ENCODE peak calls at places on chromosomes 7 and 10, in seven cellular contexts. W, Z, J, A, K, L and C are unnamed samples.

GRCh38 chr10:104127411-104127810 is 5.4 kb downstream of the SFR1 start:
- DNase-seq in W (no peak), Z (no peak), J (no peak), A (no peak), K (no peak), L (no peak), C (no peak)

GRCh38 chr7:55055479-55055878 is 36.7 kb downstream of the EGFR start:
- DNase-seq in W (peak; percentile 92), Z (no peak), J (no peak), A (no peak), K (peak; percentile 90), L (peak; percentile 85), C (peak; percentile 60)

GRCh38 chr7:46239856-46240255 is 318.8 kb upstream of the IGFBP3 start:
- DNase-seq in W (peak; percentile 70), Z (no peak), J (no peak), A (no peak), K (no peak), L (no peak), C (peak; percentile 31)

GRCh38 chr10:50497758-50498157 is 126.0 kb downstream of the SGMS1 start:
- DNase-seq in W (peak; percentile 86), Z (no peak), J (no peak), A (no peak), K (peak; percentile 62), L (peak; percentile 81), C (peak; percentile 68)

GRCh38 chr7:65379318-65379717 is 5.7 kb downstream of the ZNF92 start:
- DNase-seq in W (peak; percentile 29), Z (no peak), J (no peak), A (no peak), K (peak; percentile 27), L (peak; percentile 5), C (no peak)

GRCh38 chr10:127485153-127485857 is 63.8 kb upstream of the NPS start:
- DNase-seq in W (peak; percentile 73), Z (no peak), J (no peak), A (no peak), K (peak; percentile 79), L (peak; percentile 60), C (peak; percentile 57)

GRCh38 chr10:82358486-82359097 is 483.6 kb downstream of the NRG3 start:
- DNase-seq in W (peak; percentile 6), Z (peak; percentile 68), J (no peak), A (no peak), K (no peak), L (no peak), C (no peak)

GRCh38 chr7:140294454-140294853 is 103.9 kb downstream of the SLC37A3 start:
- DNase-seq in W (no peak), Z (no peak), J (no peak), A (peak; percentile 11), K (no peak), L (no peak), C (no peak)

GRCh38 chr10:48509974-48510692 is 94.7 kb downstream of the ARHGAP22 start:
- DNase-seq in W (no peak), Z (no peak), J (no peak), A (no peak), K (no peak), L (peak; percentile 12), C (no peak)

GRCh38 chr7:66502230-66503035 is 126.2 kb upstream of the KCTD7 start:
- DNase-seq in W (no peak), Z (no peak), J (no peak), A (peak; percentile 53), K (no peak), L (no peak), C (no peak)

GRCh38 chr7:31775511-31775910 is 88.5 kb downstream of the PPP1R17 start:
- DNase-seq in W (no peak), Z (no peak), J (no peak), A (no peak), K (no peak), L (peak; percentile 25), C (no peak)

GRCh38 chr7:87505122-87505521 is 29.6 kb upstream of the ABCB4 start:
- DNase-seq in W (peak; percentile 3), Z (no peak), J (no peak), A (no peak), K (no peak), L (peak; percentile 18), C (no peak)

GRCh38 chr10:83862723-83863122 is 276.6 kb upstream of the GHITM start:
- DNase-seq in W (no peak), Z (no peak), J (no peak), A (no peak), K (no peak), L (no peak), C (no peak)

GRCh38 chr7:128591705-128592104 is 80.4 kb upstream of the GARIN1A start:
- DNase-seq in W (no peak), Z (no peak), J (no peak), A (no peak), K (no peak), L (no peak), C (no peak)

GRCh38 chr7:96727534-96728088 is 18.0 kb upstream of the SEM1 start:
- DNase-seq in W (no peak), Z (no peak), J (no peak), A (no peak), K (no peak), L (peak; percentile 79), C (no peak)

GRCh38 chr7:78020874-78021249 is 222.3 kb downstream of the PHTF2 start:
- DNase-seq in W (no peak), Z (no peak), J (no peak), A (no peak), K (no peak), L (no peak), C (no peak)

GRCh38 chr7:134750083-134751062 is 29.1 kb upstream of the CALD1 start:
- DNase-seq in W (peak; percentile 35), Z (peak; percentile 50), J (peak; percentile 46), A (no peak), K (peak; percentile 43), L (peak; percentile 42), C (no peak)

GRCh38 chr7:103143865-103144264 is 5.0 kb downstream of the NAPEPLD start:
- DNase-seq in W (no peak), Z (no peak), J (no peak), A (no peak), K (no peak), L (no peak), C (no peak)

GRCh38 chr7:1368150-1368681 is 91.1 kb downstream of the MICALL2 start:
- DNase-seq in W (no peak), Z (no peak), J (no peak), A (no peak), K (no peak), L (no peak), C (no peak)

GRCh38 chr7:30330134-30331111 is 46.0 kb downstream of the ZNRF2 start:
- DNase-seq in W (peak; percentile 25), Z (no peak), J (no peak), A (no peak), K (no peak), L (peak; percentile 45), C (no peak)

GRCh38 chr10:53664620-53665019 is 892.0 kb upstream of the MBL2 start:
- DNase-seq in W (no peak), Z (no peak), J (peak; percentile 53), A (no peak), K (no peak), L (peak; percentile 59), C (peak; percentile 0)
- H3K4me3 ChIP-seq in W (no peak overlapping the region), Z (no peak overlapping the region), J (no peak overlapping the region), A (no peak overlapping the region), K (no peak overlapping the region), L (no peak overlapping the region), C (no peak overlapping the region)

GRCh38 chr7:149237502-149237901 is 1.9 kb upstream of the ZNF212 start:
- DNase-seq in W (no peak), Z (no peak), J (no peak), A (no peak), K (no peak), L (no peak), C (no peak)

GRCh38 chr7:149241695-149242094 is 2.2 kb downstream of the ZNF212 start:
- DNase-seq in W (no peak), Z (no peak), J (no peak), A (no peak), K (no peak), L (no peak), C (no peak)

GRCh38 chr7:149238051-149238450 is 1.4 kb upstream of the ZNF212 start:
- DNase-seq in W (peak; percentile 37), Z (no peak), J (no peak), A (no peak), K (no peak), L (peak; percentile 91), C (no peak)

GRCh38 chr7:149240637-149241036 is 1.2 kb downstream of the ZNF212 start:
- DNase-seq in W (no peak), Z (no peak), J (no peak), A (no peak), K (no peak), L (no peak), C (no peak)

GRCh38 chr7:149239345-149240143 is at the start of gene ZNF212:
- DNase-seq in W (peak; percentile 83), Z (peak; percentile 92), J (peak; percentile 94), A (peak; percentile 94), K (peak; percentile 84), L (peak; percentile 81), C (peak; percentile 90)
- TF ChIP-seq CTCF in W (peak; percentile 88), Z (peak; percentile 96), J (peak; percentile 90), A (peak; percentile 80), K (peak; percentile 94), L (peak; percentile 89), C (peak; percentile 94)

GRCh38 chr7:74175270-74175803 is 1.2 kb downstream of the EIF4H start:
- DNase-seq in W (no peak), Z (no peak), J (no peak), A (no peak), K (no peak), L (no peak), C (no peak)
- H3K4me3 ChIP-seq in W (peak overlapping the region; percentile 92), Z (peak overlapping the region; percentile 97), J (peak overlapping the region; percentile 91), A (peak overlapping the region; percentile 98), K (peak overlapping the region; percentile 83), L (peak overlapping the region; percentile 71), C (peak overlapping the region; percentile 65)

GRCh38 chr10:123391275-123392028 is 237.2 kb downstream of the BUB3 start:
- DNase-seq in W (no peak), Z (no peak), J (no peak), A (no peak), K (no peak), L (no peak), C (no peak)

GRCh38 chr10:123389520-123389919 is 235.3 kb downstream of the BUB3 start:
- DNase-seq in W (no peak), Z (no peak), J (no peak), A (no peak), K (no peak), L (no peak), C (no peak)

GRCh38 chr10:123392182-123392930 is 238.2 kb downstream of the BUB3 start:
- DNase-seq in W (no peak), Z (no peak), J (no peak), A (no peak), K (no peak), L (no peak), C (no peak)

GRCh38 chr10:123390874-123391273 is 236.7 kb downstream of the BUB3 start:
- DNase-seq in W (no peak), Z (no peak), J (no peak), A (no peak), K (no peak), L (no peak), C (no peak)

DNA sequence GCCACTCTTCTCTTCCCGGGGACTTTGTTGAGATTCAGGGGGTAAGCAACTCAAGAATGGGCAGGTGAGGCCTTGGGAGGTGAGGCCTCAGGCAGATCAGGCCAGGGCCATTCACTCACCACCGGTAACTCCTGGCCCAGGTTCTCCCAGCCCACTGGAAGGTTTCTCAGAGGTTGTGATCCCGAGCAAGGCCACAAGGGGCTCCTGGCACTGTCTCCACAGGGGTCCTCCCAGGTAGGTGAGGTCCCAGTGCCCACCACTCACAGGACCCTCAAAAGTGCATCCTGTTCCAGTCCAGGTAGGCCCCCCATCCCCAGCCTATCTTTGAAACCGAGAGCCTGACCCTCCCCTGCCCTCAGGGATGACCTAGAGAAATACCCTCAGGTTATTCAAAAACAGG is 236.1 kb downstream of the BUB3 start:
- DNase-seq in W (no peak), Z (no peak), J (no peak), A (no peak), K (no peak), L (no peak), C (no peak)
- TF ChIP-seq CTCF in W (no peak), Z (no peak), J (no peak), A (no peak), K (no peak), L (no peak), C (no peak)